ENCODE peak calls at places on chromosomes 5 and 9, in four cellular contexts. L is PC-3, X is left ventricle myocardium inferior, I is heart left ventricle. G is an unnamed sample.

GRCh38 chr9:107858260-107858659 is 368.7 kb upstream of the KLF4 start:
- DNase-seq in L (no peak), X (no peak), I (no peak), G (no peak)

GRCh38 chr5:58925627-58926545 is 343.0 kb downstream of the RAB3C start:
- DNase-seq in L (no peak), X (no peak), I (no peak), G (no peak)

GRCh38 chr9:3948826-3949578 is 350.9 kb downstream of the GLIS3 start:
- DNase-seq in L (peak; percentile 11), X (no peak), I (no peak), G (no peak)

GRCh38 chr5:179301796-179302195 is 43.5 kb downstream of the ADAMTS2 start:
- DNase-seq in L (no peak), X (no peak), I (no peak), G (no peak)

GRCh38 chr5:138762110-138762509 is 8.9 kb downstream of the CTNNA1 start:
- DNase-seq in L (no peak), X (no peak), I (no peak), G (no peak)

GRCh38 chr5:14204785-14205321 is 61.7 kb downstream of the TRIO start:
- DNase-seq in L (peak; percentile 68), X (peak; percentile 29), I (peak; percentile 57), G (peak; percentile 74)

GRCh38 chr5:50623666-50624065 is 42.8 kb upstream of the PARP8 start:
- DNase-seq in L (no peak), X (no peak), I (no peak), G (peak; percentile 13)

GRCh38 chr5:60497706-60498500 is 202.1 kb downstream of the DEPDC1B start:
- DNase-seq in L (peak; percentile 12), X (no peak), I (no peak), G (no peak)

GRCh38 chr9:107874591-107875374 is 385.2 kb upstream of the KLF4 start:
- DNase-seq in L (no peak), X (no peak), I (no peak), G (no peak)

GRCh38 chr5:176542135-176542595 is 5.0 kb upstream of the RNF44 start:
- DNase-seq in L (no peak), X (peak; percentile 34), I (no peak), G (no peak)

GRCh38 chr5:58022055-58022454 is 437.8 kb downstream of the PLK2 start:
- DNase-seq in L (no peak), X (no peak), I (no peak), G (no peak)

GRCh38 chr5:181234116-181234454 is 9.6 kb downstream of the RACK1 start:
- DNase-seq in L (no peak), X (no peak), I (no peak), G (no peak)

GRCh38 chr9:104144336-104144735 is 50.2 kb downstream of the SMC2 start:
- DNase-seq in L (peak; percentile 50), X (no peak), I (no peak), G (no peak)

GRCh38 chr9:114911167-114911821 is 19.1 kb downstream of the TNFSF8 start:
- DNase-seq in L (peak; percentile 74), X (no peak), I (no peak), G (peak; percentile 51)

GRCh38 chr9:33082538-33083326 is 6.3 kb upstream of the SMU1 start:
- DNase-seq in L (no peak), X (no peak), I (no peak), G (no peak)

GRCh38 chr5:175824621-175825020 is 46.8 kb upstream of the CPLX2 start:
- DNase-seq in L (no peak), X (no peak), I (no peak), G (no peak)

GRCh38 chr5:147996379-147996778 is 67.4 kb upstream of the SPINK5 start:
- DNase-seq in L (no peak), X (no peak), I (no peak), G (no peak)

GRCh38 chr5:42583322-42583721 is 160.1 kb downstream of the GHR start:
- DNase-seq in L (peak; percentile 77), X (no peak), I (peak; percentile 58), G (peak; percentile 76)

GRCh38 chr5:52989781-52990530 is 804 bp downstream of the ITGA2 start:
- DNase-seq in L (peak; percentile 39), X (peak; percentile 22), I (peak; percentile 31), G (no peak)

GRCh38 chr5:138461343-138462125 is 3.7 kb upstream of the EGR1 start:
- DNase-seq in L (peak; percentile 27), X (no peak), I (peak; percentile 50), G (peak; percentile 86)

DNA sequence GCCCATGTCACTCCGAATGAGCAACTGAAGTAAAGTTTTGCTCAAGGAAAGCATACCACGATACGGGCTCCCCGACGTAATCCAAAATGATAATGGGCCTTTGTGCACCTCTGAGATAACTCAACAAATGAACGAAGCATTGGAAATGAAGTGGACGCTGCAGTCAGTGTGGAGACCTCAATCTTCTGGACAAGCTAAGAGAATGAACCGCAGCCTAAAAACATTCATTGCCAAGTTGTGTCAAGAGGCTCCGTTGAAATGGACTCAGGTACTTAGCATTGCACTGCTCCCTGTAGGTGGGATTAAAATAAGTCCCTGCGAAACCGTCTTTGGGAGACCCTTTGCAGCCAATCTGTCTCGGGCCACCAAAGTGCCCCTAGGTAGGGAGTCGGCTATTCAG is 3.9 kb upstream of the LCN9 start:
- DNase-seq in L (no peak), X (no peak), I (no peak), G (no peak)
- H3K4me1 ChIP-seq in L (no peaks in the 10 kb centered on the region), X (no peaks in the 10 kb centered on the region), I (no peaks in the 10 kb centered on the region), G (no peaks in the 10 kb centered on the region)

GRCh38 chr5:141434006-141434405 is 3.7 kb downstream of the PCDHGA12 start:
- DNase-seq in L (no peak), X (no peak), I (no peak), G (no peak)

GRCh38 chr5:141427783-141428426 is 2.4 kb upstream of the PCDHGA12 start:
- DNase-seq in L (no peak), X (no peak), I (no peak), G (no peak)

GRCh38 chr5:141431286-141431685 is 979 bp downstream of the PCDHGA12 start:
- DNase-seq in L (no peak), X (no peak), I (no peak), G (no peak)

GRCh38 chr5:141430332-141431113 is at the start of gene PCDHGA12:
- DNase-seq in L (no peak), X (peak; percentile 50), I (peak; percentile 59), G (peak; percentile 90)
- TF ChIP-seq CTCF in L (no peak), X (peak; percentile 70), I (peak; percentile 68), G (peak; percentile 97)

GRCh38 chr9:130903194-130904069 is 6.8 kb upstream of the QRFP start:
- DNase-seq in L (no peak), X (no peak), I (no peak), G (no peak)
- H3K27me3 ChIP-seq in L (no peaks in the 10 kb centered on the region), X (peaks cover 71% of the 10 kb centered on the region), I (no peaks in the 10 kb centered on the region), G (peaks cover 35% of the 10 kb centered on the region)

GRCh38 chr5:1138445-1139207 is 26.8 kb upstream of the SLC12A7 start:
- DNase-seq in L (no peak), X (no peak), I (no peak), G (no peak)

GRCh38 chr5:1140818-1141189 is 28.9 kb upstream of the SLC12A7 start:
- DNase-seq in L (no peak), X (no peak), I (no peak), G (no peak)

GRCh38 chr5:1139366-1139765 is 27.5 kb upstream of the SLC12A7 start:
- DNase-seq in L (no peak), X (no peak), I (no peak), G (no peak)

GRCh38 chr5:1140188-1140817 is 28.4 kb upstream of the SLC12A7 start:
- DNase-seq in L (peak; percentile 80), X (peak; percentile 85), I (peak; percentile 84), G (no peak)

DNA sequence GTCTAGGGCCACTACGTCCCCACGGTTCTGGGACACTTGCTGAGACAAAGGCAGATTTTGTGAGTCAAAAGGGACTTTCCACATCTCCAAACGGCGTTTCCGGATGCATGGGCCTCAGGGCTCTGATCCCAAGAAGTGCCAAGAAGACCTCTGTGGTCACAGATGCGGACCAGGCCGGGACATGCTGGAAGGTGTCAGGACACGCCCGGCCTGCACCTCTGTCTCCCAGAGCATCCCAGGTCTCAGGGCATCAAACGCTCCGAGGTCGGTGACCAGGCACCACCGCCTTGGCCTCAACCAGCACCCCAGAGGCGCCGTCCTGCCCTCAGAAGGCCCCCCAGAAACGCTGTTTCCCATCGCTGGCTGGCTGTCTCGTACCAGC is 27.9 kb upstream of the SLC12A7 start:
- DNase-seq in L (no peak), X (no peak), I (no peak), G (peak; percentile 42)
- H3K4me1 ChIP-seq in L (peaks cover 9% of the 10 kb centered on the region), X (peaks cover 38% of the 10 kb centered on the region), I (peaks cover 20% of the 10 kb centered on the region), G (no peaks in the 10 kb centered on the region)

DNA sequence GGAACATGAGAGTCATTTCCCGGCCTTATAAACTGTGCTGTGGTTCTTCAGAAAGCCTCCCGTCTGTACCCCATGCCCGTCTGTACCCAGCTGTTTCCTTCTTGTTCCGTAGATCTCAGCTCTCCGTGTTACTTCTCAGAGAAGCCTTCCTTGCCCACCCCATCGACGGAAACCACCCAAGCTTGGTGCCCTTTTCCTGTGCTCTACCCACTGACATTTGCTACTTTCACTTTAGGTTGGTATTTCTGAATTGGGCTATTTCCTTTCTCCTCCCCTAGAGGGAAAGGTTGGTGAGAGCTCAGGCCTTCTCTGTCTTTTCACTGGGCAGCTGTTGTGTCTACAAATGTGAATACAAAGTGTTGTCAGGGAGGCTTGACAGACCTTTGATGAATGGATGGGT is 764.5 kb upstream of the ADAMTS16 start:
- DNase-seq in L (no peak), X (no peak), I (no peak), G (no peak)
- TF ChIP-seq CTCF in L (no peak), X (no peak), I (no peak), G (no peak)

GRCh38 chr5:2753452-2754409 is 2.3 kb upstream of the IRX2 start:
- DNase-seq in L (no peak), X (no peak), I (no peak), G (no peak)
- H3K27me3 ChIP-seq in L (no peaks in the 10 kb centered on the region), X (peaks cover 98% of the 10 kb centered on the region), I (peaks cover 43% of the 10 kb centered on the region), G (peaks cover 10% of the 10 kb centered on the region)

DNA sequence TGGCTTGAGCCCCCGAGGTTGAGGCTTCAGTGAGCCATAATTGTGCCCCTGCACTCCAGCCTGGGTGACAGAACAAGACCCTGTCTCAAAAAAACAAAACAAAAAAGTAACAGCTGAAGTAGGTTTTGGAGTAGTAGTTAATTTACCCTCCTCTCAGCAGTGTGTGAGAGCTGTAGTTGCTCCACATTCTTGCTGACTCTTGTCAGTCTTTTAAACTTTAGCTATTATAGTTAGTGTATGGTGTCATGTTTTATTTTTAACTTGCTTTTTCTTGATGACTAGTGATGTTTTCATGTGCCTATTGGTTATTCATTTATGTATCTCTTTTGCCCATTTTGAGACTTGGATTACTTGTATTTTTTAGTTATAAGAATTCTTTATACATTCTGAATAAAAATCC is 52.9 kb upstream of the DHFR start:
- DNase-seq in L (no peak), X (no peak), I (no peak), G (no peak)
- H3K4me1 ChIP-seq in L (no peaks in the 10 kb centered on the region), X (peaks cover 20% of the 10 kb centered on the region), I (no peaks in the 10 kb centered on the region), G (peaks cover 12% of the 10 kb centered on the region)

G was measured in foreskin keratinocyte.